ENCODE peak calls at places on chromosomes 7 and 10, in six cellular contexts. W, A, H, P, J and G are unnamed samples. For H3K4me1, the result is how much of the 10 kb centered on the place peaks cover.

GRCh38 chr7:35246819-35247218 is 7.1 kb downstream of the TBX20 start:
- DNase-seq in W (no peak), A (no peak), H (no peak), P (no peak), J (no peak), G (no peak)

GRCh38 chr7:22402250-22402649 is 45.3 kb upstream of the RAPGEF5 start:
- DNase-seq in W (peak), A (no peak), H (no peak), P (no peak), J (no peak), G (no peak)

GRCh38 chr7:105779856-105780815 is 96.3 kb downstream of the ATXN7L1 start:
- DNase-seq in W (no peak), A (no peak), H (no peak), P (no peak), J (no peak), G (no peak)

GRCh38 chr10:35377050-35377723 is 40.9 kb downstream of the CCNY start:
- DNase-seq in W (no peak), A (no peak), H (no peak), P (no peak), J (no peak), G (no peak)

GRCh38 chr7:56222866-56223265 is 106.6 kb upstream of the NUPR2 start:
- DNase-seq in W (no peak), A (no peak), H (no peak), P (no peak), J (no peak), G (no peak)

GRCh38 chr10:70551971-70552422 is 50.5 kb downstream of the PRF1 start:
- DNase-seq in W (no peak), A (no peak), H (no peak), P (peak), J (no peak), G (no peak)

GRCh38 chr10:49264177-49264677 is 34.7 kb upstream of the C10orf71 start:
- DNase-seq in W (no peak), A (no peak), H (no peak), P (no peak), J (no peak), G (no peak)

GRCh38 chr7:12017046-12017445 is 185.0 kb upstream of the THSD7A start:
- DNase-seq in W (no peak), A (no peak), H (no peak), P (no peak), J (no peak), G (no peak)

GRCh38 chr10:111261066-111261465 is 184.2 kb downstream of the ADRA2A start:
- DNase-seq in W (no peak), A (no peak), H (no peak), P (no peak), J (no peak), G (no peak)

GRCh38 chr7:154882931-154883474 is 119.9 kb downstream of the PAXIP1 start:
- DNase-seq in W (no peak), A (no peak), H (no peak), P (no peak), J (no peak), G (no peak)

GRCh38 chr10:43692051-43692825 is 43.6 kb upstream of the ZNF32 start:
- DNase-seq in W (no peak), A (no peak), H (no peak), P (no peak), J (no peak), G (no peak)

GRCh38 chr7:101109368-101109767 is 17.5 kb upstream of the SERPINE1 start:
- DNase-seq in W (no peak), A (no peak), H (no peak), P (no peak), J (no peak), G (no peak)

GRCh38 chr7:70525991-70526390 is 606.0 kb upstream of the GALNT17 start:
- DNase-seq in W (no peak), A (no peak), H (no peak), P (no peak), J (no peak), G (no peak)

GRCh38 chr7:102431617-102432298 is 1.6 kb upstream of the ORAI2 start:
- DNase-seq in W (peak), A (no peak), H (no peak), P (peak), J (no peak), G (no peak)

GRCh38 chr7:91285966-91286365 is 21.7 kb downstream of the FZD1 start:
- DNase-seq in W (no peak), A (no peak), H (no peak), P (no peak), J (no peak), G (no peak)

GRCh38 chr7:119935418-119936025 is 337.5 kb upstream of the KCND2 start:
- DNase-seq in W (peak), A (no peak), H (no peak), P (no peak), J (no peak), G (no peak)

GRCh38 chr10:55979203-55979602 is 381.9 kb downstream of the ZWINT start:
- DNase-seq in W (no peak), A (no peak), H (no peak), P (no peak), J (no peak), G (no peak)

GRCh38 chr7:35520810-35521059 is 174.2 kb downstream of the HERPUD2 start:
- DNase-seq in W (no peak), A (no peak), H (no peak), P (no peak), J (no peak), G (no peak)

DNA sequence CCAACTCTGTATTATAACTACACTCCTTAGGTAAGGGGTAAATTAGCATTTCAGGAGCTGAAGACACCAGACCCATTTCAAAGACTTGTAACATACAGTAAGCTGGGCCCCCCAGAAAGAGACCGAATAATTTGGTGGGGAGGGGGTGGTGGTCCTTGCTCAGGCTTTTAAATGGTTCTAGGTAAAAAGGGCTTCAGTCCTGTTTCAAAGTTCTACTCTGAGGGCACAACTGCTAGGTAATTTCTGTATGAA is 73.0 kb downstream of the RTKN2 start:
- DNase-seq in W (no peak), A (no peak), H (no peak), P (no peak), J (no peak), G (no peak)
- H3K27ac ChIP-seq in W (no peak), A (no peak), H (no peak), P (no peak), J (no peak), G (no peak)

GRCh38 chr7:138303230-138304070 is 156.6 kb upstream of the TRIM24 start:
- DNase-seq in W (peak), A (no peak), H (no peak), P (no peak), J (no peak), G (no peak)

GRCh38 chr7:138297526-138297925 is 162.5 kb upstream of the TRIM24 start:
- DNase-seq in W (no peak), A (no peak), H (no peak), P (no peak), J (no peak), G (no peak)

GRCh38 chr7:138295049-138295637 is 164.9 kb upstream of the TRIM24 start:
- DNase-seq in W (no peak), A (no peak), H (no peak), P (no peak), J (no peak), G (no peak)

GRCh38 chr7:138304071-138304320 is 156.1 kb upstream of the TRIM24 start:
- DNase-seq in W (no peak), A (no peak), H (no peak), P (no peak), J (no peak), G (no peak)

GRCh38 chr7:138299046-138299445 is 161.0 kb upstream of the TRIM24 start:
- DNase-seq in W (no peak), A (no peak), H (no peak), P (no peak), J (no peak), G (no peak)
- H3K4me1 ChIP-seq in W (under half), A (under half), H (under half), P (under half), J (under half), G (under half)

DNA sequence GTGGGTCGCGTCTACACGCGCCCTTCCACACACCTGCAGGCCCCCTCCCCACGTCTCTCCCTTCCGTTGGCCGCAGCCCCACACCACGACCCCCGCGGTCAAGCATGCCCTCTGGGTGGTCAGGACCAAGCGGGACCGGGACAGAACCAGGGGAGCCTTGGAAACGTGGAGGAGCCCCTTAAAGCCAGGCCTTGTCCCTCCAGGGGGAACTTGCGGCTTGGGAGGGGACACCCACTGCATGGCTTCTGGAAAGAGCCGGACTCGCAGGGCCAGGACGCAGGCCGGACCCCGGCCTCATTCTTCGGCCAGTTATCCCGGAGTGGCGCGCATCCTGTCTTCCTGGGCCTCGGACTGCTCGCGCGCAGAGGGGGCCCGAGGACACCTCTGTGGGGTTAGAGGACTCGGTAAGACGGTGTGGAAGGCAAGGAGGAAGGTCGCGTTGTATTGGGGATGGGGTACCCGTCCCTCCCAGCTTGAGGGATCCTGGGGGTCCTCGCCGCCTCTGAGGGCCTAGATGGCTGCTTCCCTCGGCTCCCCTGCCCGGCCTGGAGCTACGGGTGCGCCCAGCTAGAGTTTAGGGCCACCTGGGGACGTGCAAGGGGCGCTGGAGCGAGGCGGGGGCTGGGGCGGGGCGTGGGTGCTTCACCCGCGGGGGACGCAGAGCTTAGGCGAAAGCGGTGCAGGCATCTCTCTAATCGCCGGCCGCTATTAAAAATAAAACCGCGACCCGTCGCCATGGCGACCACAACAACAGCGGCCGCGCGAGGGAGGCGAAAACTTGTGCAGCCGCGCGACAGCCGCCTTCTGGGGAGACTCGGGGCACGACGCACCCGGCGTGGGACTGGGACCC is 1.8 kb upstream of the PDGFA start:
- DNase-seq in W (peak), A (peak), H (peak), P (peak), J (peak), G (peak)
- H3K27ac ChIP-seq in W (no peak), A (peak), H (no peak), P (no peak), J (peak), G (no peak)

GRCh38 chr7:95758187-95758586 is 14.2 kb upstream of the DYNC1I1 start:
- DNase-seq in W (no peak), A (no peak), H (no peak), P (no peak), J (no peak), G (no peak)
- H3K4me1 ChIP-seq in W (under half), A (under half), H (under half), P (under half), J (under half), G (under half)

GRCh38 chr10:99958287-99958686 is 51.5 kb downstream of the DNMBP start:
- DNase-seq in W (no peak), A (no peak), H (no peak), P (no peak), J (no peak), G (no peak)
- H3K27ac ChIP-seq in W (no peak), A (no peak), H (peak), P (no peak), J (no peak), G (no peak)

GRCh38 chr10:103789771-103790201 is 65.6 kb downstream of the SH3PXD2A start:
- DNase-seq in W (peak), A (no peak), H (no peak), P (peak), J (no peak), G (no peak)
- H3K4me1 ChIP-seq in W (under half), A (under half), H (under half), P (under half), J (under half), G (under half)

GRCh38 chr7:27185013-27185707 is at the start of gene HOXA11:
- DNase-seq in W (peak), A (no peak), H (peak), P (no peak), J (no peak), G (no peak)
- H3K27ac ChIP-seq in W (peak), A (peak), H (peak), P (no peak), J (no peak), G (no peak)

DNA sequence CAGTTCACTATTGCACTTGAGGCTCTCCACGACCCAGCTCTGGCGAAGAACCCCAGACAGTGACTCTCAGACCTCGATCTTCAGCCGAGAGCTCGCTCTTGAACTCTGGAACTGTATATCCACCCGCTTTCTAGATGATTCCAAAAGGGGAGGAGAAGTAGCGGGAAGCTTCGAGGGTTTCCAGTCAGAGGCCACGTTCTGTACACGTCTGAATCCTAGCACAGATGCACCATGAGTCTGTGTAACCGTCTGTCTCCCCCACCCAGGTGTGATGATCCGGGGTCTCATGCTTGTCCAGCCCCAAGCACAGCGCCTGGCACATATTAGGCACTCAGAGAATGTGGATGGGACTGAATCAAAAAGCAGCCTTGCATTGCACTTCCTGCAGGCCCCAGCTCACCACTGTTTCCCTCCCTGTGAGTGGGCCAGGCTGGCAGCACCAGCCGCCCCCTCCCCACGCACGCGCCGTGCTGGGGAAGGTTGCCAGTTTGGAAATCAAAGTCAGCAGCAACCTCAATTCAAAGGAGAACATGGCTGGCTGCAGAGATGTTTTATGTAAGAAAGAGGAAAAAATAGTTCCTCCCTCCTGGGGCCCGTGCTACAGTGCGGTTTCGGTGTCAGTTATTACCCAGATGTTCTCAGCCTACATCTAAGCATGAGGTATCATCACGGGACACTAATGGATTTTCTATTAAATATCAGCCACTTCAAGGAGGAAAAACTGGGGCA is 5.7 kb downstream of the GRID2IP start:
- DNase-seq in W (no peak), A (no peak), H (no peak), P (no peak), J (no peak), G (no peak)
- H3K4me1 ChIP-seq in W (under half), A (under half), H (under half), P (under half), J (under half), G (under half)

DNA sequence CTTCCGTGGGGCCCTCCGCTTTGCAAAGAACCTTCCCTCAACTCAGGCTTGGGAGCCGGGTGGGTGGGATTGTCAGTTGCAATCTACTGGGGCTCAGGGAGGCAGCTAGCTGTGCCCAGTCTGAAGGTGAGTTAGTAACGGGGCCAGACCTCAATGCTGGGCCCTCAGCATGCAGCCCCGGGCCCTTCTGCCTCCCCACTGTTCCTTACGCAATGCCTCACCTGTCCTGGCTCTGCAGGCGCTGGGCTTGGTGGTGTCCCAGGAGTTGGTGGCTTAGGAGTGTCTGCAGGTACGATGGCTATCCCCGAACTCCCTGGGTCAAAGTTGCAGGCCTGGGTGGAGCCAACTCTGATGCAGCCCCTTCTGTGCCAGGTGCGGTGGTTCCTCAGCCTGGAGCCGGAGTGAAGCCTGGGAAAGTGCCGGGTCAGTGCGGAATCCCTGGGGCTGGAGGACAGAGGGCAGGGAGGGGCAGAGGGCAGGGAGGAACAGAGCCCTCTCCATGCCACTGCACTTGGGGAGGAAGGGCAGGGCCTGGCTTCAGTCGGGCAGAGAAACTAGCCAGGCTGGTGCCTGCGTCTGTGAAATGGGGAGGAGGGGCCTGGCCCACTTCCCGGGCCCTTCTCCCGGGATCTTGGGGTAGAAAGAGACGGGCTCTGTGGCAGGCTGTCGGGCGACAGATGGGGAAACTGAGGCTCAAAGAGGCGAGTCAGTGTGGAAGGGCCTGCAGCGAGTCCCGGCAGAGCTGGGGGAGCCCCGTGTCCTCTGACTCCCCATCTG is 15.0 kb downstream of the ELN start:
- DNase-seq in W (no peak), A (no peak), H (peak), P (peak), J (no peak), G (no peak)
- H3K27ac ChIP-seq in W (no peak), A (no peak), H (peak), P (no peak), J (no peak), G (no peak)

GRCh38 chr7:17447728-17448478 is 149.5 kb downstream of the AHR start:
- DNase-seq in W (peak), A (no peak), H (no peak), P (no peak), J (no peak), G (no peak)
- H3K4me1 ChIP-seq in W (under half), A (under half), H (under half), P (under half), J (under half), G (under half)